ENCODE peak calls at places on chromosomes 13 and 19, in six cellular contexts. One of them, this sample, is unnamed. For H3K4me1, the result is how much of the 10 kb centered on the place peaks cover.

GRCh38 chr13:29999492-30000372 is 149.3 kb upstream of the UBL3 start:
- DNase-seq in upper lobe of right lung: no peak
- DNase-seq in CD8-positive, alpha-beta memory T cell: no peak
- DNase-seq in left ventricle myocardium inferior: no peak
- DNase-seq in naive thymus-derived CD4-positive, alpha-beta T cell: no peak
- DNase-seq in A549: no peak
- DNase-seq in this sample: no peak

GRCh38 chr13:106490887-106491321 is 44.6 kb downstream of the EFNB2 start:
- DNase-seq in upper lobe of right lung: no peak
- DNase-seq in CD8-positive, alpha-beta memory T cell: peak
- DNase-seq in left ventricle myocardium inferior: no peak
- DNase-seq in naive thymus-derived CD4-positive, alpha-beta T cell: peak
- DNase-seq in A549: no peak
- DNase-seq in this sample: no peak

GRCh38 chr13:80630685-80631121 is 289.8 kb upstream of the SPRY2 start:
- DNase-seq in upper lobe of right lung: no peak
- DNase-seq in CD8-positive, alpha-beta memory T cell: no peak
- DNase-seq in left ventricle myocardium inferior: no peak
- DNase-seq in naive thymus-derived CD4-positive, alpha-beta T cell: no peak
- DNase-seq in A549: no peak
- DNase-seq in this sample: no peak

GRCh38 chr13:36418022-36418805 is 14.1 kb upstream of the CCNA1 start:
- DNase-seq in upper lobe of right lung: no peak
- DNase-seq in CD8-positive, alpha-beta memory T cell: no peak
- DNase-seq in left ventricle myocardium inferior: no peak
- DNase-seq in naive thymus-derived CD4-positive, alpha-beta T cell: no peak
- DNase-seq in A549: no peak
- DNase-seq in this sample: no peak

GRCh38 chr13:107581009-107581408 is 634.3 kb downstream of the LIG4 start:
- DNase-seq in upper lobe of right lung: no peak
- DNase-seq in CD8-positive, alpha-beta memory T cell: no peak
- DNase-seq in left ventricle myocardium inferior: no peak
- DNase-seq in naive thymus-derived CD4-positive, alpha-beta T cell: no peak
- DNase-seq in A549: no peak
- DNase-seq in this sample: no peak

GRCh38 chr13:21913010-21913409 is 242.1 kb downstream of the FGF9 start:
- DNase-seq in upper lobe of right lung: no peak
- DNase-seq in CD8-positive, alpha-beta memory T cell: no peak
- DNase-seq in left ventricle myocardium inferior: no peak
- DNase-seq in naive thymus-derived CD4-positive, alpha-beta T cell: no peak
- DNase-seq in A549: no peak
- DNase-seq in this sample: no peak

GRCh38 chr13:73687087-73687486 is 447.1 kb downstream of the KLF12 start:
- DNase-seq in upper lobe of right lung: no peak
- DNase-seq in CD8-positive, alpha-beta memory T cell: no peak
- DNase-seq in left ventricle myocardium inferior: no peak
- DNase-seq in naive thymus-derived CD4-positive, alpha-beta T cell: no peak
- DNase-seq in A549: no peak
- DNase-seq in this sample: no peak

GRCh38 chr13:34207334-34207733 is 389.4 kb downstream of the RFC3 start:
- DNase-seq in upper lobe of right lung: no peak
- DNase-seq in CD8-positive, alpha-beta memory T cell: no peak
- DNase-seq in left ventricle myocardium inferior: peak
- DNase-seq in naive thymus-derived CD4-positive, alpha-beta T cell: no peak
- DNase-seq in A549: peak
- DNase-seq in this sample: no peak

GRCh38 chr19:7978196-7978825 is 27.1 kb downstream of the ELAVL1 start:
- DNase-seq in upper lobe of right lung: no peak
- DNase-seq in CD8-positive, alpha-beta memory T cell: no peak
- DNase-seq in left ventricle myocardium inferior: no peak
- DNase-seq in naive thymus-derived CD4-positive, alpha-beta T cell: no peak
- DNase-seq in A549: no peak
- DNase-seq in this sample: peak

GRCh38 chr13:68439821-68440220 is 1209.7 kb upstream of the PCDH9 start:
- DNase-seq in upper lobe of right lung: no peak
- DNase-seq in CD8-positive, alpha-beta memory T cell: no peak
- DNase-seq in left ventricle myocardium inferior: no peak
- DNase-seq in naive thymus-derived CD4-positive, alpha-beta T cell: no peak
- DNase-seq in A549: no peak
- DNase-seq in this sample: no peak

GRCh38 chr19:40802300-40803169 is 3.5 kb downstream of the EGLN2 start:
- DNase-seq in upper lobe of right lung: peak
- DNase-seq in CD8-positive, alpha-beta memory T cell: no peak
- DNase-seq in left ventricle myocardium inferior: peak
- DNase-seq in naive thymus-derived CD4-positive, alpha-beta T cell: no peak
- DNase-seq in A549: no peak
- DNase-seq in this sample: peak

GRCh38 chr19:41223431-41224234 is 4.6 kb downstream of the AXL start:
- DNase-seq in upper lobe of right lung: no peak
- DNase-seq in CD8-positive, alpha-beta memory T cell: no peak
- DNase-seq in left ventricle myocardium inferior: no peak
- DNase-seq in naive thymus-derived CD4-positive, alpha-beta T cell: no peak
- DNase-seq in A549: peak
- DNase-seq in this sample: peak

GRCh38 chr19:39411832-39412099 is 703 bp upstream of the PLEKHG2 start:
- DNase-seq in upper lobe of right lung: peak
- DNase-seq in CD8-positive, alpha-beta memory T cell: peak
- DNase-seq in left ventricle myocardium inferior: peak
- DNase-seq in naive thymus-derived CD4-positive, alpha-beta T cell: peak
- DNase-seq in A549: peak
- DNase-seq in this sample: peak

GRCh38 chr13:21040120-21040834 is 21.1 kb downstream of the LATS2 start:
- DNase-seq in upper lobe of right lung: no peak
- DNase-seq in CD8-positive, alpha-beta memory T cell: no peak
- DNase-seq in left ventricle myocardium inferior: no peak
- DNase-seq in naive thymus-derived CD4-positive, alpha-beta T cell: no peak
- DNase-seq in A549: no peak
- DNase-seq in this sample: no peak

GRCh38 chr13:97109841-97110492 is 112.2 kb upstream of the MBNL2 start:
- DNase-seq in upper lobe of right lung: peak
- DNase-seq in CD8-positive, alpha-beta memory T cell: peak
- DNase-seq in left ventricle myocardium inferior: peak
- DNase-seq in naive thymus-derived CD4-positive, alpha-beta T cell: peak
- DNase-seq in A549: peak
- DNase-seq in this sample: peak

GRCh38 chr19:3396881-3397265 is 30.5 kb downstream of the NFIC start:
- DNase-seq in upper lobe of right lung: no peak
- DNase-seq in CD8-positive, alpha-beta memory T cell: no peak
- DNase-seq in left ventricle myocardium inferior: no peak
- DNase-seq in naive thymus-derived CD4-positive, alpha-beta T cell: no peak
- DNase-seq in A549: no peak
- DNase-seq in this sample: no peak
- H3K4me1 ChIP-seq in upper lobe of right lung: under half
- H3K4me1 ChIP-seq in CD8-positive, alpha-beta memory T cell: under half
- H3K4me1 ChIP-seq in left ventricle myocardium inferior: half or more
- H3K4me1 ChIP-seq in naive thymus-derived CD4-positive, alpha-beta T cell: under half
- H3K4me1 ChIP-seq in A549: under half
- H3K4me1 ChIP-seq in this sample: under half

GRCh38 chr19:1258161-1258492 is 9.7 kb downstream of the MIDN start:
- DNase-seq in upper lobe of right lung: no peak
- DNase-seq in CD8-positive, alpha-beta memory T cell: no peak
- DNase-seq in left ventricle myocardium inferior: no peak
- DNase-seq in naive thymus-derived CD4-positive, alpha-beta T cell: no peak
- DNase-seq in A549: no peak
- DNase-seq in this sample: no peak
- H3K27ac ChIP-seq in upper lobe of right lung: peak
- H3K27ac ChIP-seq in CD8-positive, alpha-beta memory T cell: no peak
- H3K27ac ChIP-seq in left ventricle myocardium inferior: peak
- H3K27ac ChIP-seq in naive thymus-derived CD4-positive, alpha-beta T cell: peak
- H3K27ac ChIP-seq in A549: peak
- H3K27ac ChIP-seq in this sample: peak

GRCh38 chr13:18946738-18947137 is 234.9 kb downstream of the TUBA3C start:
- DNase-seq in upper lobe of right lung: peak
- DNase-seq in CD8-positive, alpha-beta memory T cell: no peak
- DNase-seq in left ventricle myocardium inferior: no peak
- DNase-seq in naive thymus-derived CD4-positive, alpha-beta T cell: no peak
- DNase-seq in A549: no peak
- DNase-seq in this sample: peak
- H3K4me1 ChIP-seq in upper lobe of right lung: under half
- H3K4me1 ChIP-seq in CD8-positive, alpha-beta memory T cell: under half
- H3K4me1 ChIP-seq in left ventricle myocardium inferior: under half
- H3K4me1 ChIP-seq in naive thymus-derived CD4-positive, alpha-beta T cell: under half
- H3K4me1 ChIP-seq in A549: under half
- H3K4me1 ChIP-seq in this sample: under half

DNA sequence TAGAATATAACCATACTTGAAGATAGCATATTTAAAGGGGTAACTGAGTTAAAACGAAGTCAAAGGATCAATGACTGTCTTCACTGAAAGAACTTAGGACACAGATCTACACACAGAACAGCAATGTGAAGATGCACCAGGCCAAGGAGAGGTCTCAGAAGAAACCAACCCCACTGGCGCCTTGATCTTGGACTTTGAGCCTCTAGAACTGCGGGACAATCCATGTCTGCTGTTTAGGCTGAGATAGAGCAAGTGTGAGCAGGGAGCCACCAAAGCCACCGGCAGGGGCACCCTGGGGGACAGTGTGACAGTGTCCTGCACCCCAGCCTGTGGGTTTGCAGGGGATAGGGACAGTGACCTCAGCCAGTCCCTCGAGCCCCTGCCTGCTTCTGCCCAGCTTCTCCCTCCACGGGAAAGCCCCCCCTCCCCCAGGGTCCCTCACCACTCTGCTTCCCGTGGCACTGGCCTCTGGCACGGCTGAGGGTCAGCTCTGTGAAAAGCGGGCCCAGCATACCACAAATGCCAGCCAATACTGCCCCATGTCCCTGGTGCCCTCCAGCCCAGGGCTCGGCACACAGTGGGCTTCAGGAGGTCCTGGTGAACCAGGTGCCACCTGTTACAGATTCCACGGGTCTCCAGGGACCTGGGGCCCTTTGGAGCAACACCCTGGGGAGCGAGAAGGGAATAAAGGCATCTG is 40.8 kb downstream of the KLF2 start:
- DNase-seq in upper lobe of right lung: no peak
- DNase-seq in CD8-positive, alpha-beta memory T cell: no peak
- DNase-seq in left ventricle myocardium inferior: no peak
- DNase-seq in naive thymus-derived CD4-positive, alpha-beta T cell: no peak
- DNase-seq in A549: no peak
- DNase-seq in this sample: peak
- H3K27ac ChIP-seq in upper lobe of right lung: peak
- H3K27ac ChIP-seq in CD8-positive, alpha-beta memory T cell: peak
- H3K27ac ChIP-seq in left ventricle myocardium inferior: no peak
- H3K27ac ChIP-seq in naive thymus-derived CD4-positive, alpha-beta T cell: peak
- H3K27ac ChIP-seq in A549: no peak
- H3K27ac ChIP-seq in this sample: no peak

GRCh38 chr13:41058229-41059070 is 2.9 kb upstream of the WBP4 start:
- DNase-seq in upper lobe of right lung: no peak
- DNase-seq in CD8-positive, alpha-beta memory T cell: no peak
- DNase-seq in left ventricle myocardium inferior: no peak
- DNase-seq in naive thymus-derived CD4-positive, alpha-beta T cell: no peak
- DNase-seq in A549: no peak
- DNase-seq in this sample: no peak

GRCh38 chr13:41056194-41056593 is 5.1 kb upstream of the WBP4 start:
- DNase-seq in upper lobe of right lung: no peak
- DNase-seq in CD8-positive, alpha-beta memory T cell: no peak
- DNase-seq in left ventricle myocardium inferior: no peak
- DNase-seq in naive thymus-derived CD4-positive, alpha-beta T cell: no peak
- DNase-seq in A549: no peak
- DNase-seq in this sample: no peak

GRCh38 chr13:41054919-41055619 is 6.2 kb upstream of the WBP4 start:
- DNase-seq in upper lobe of right lung: no peak
- DNase-seq in CD8-positive, alpha-beta memory T cell: no peak
- DNase-seq in left ventricle myocardium inferior: no peak
- DNase-seq in naive thymus-derived CD4-positive, alpha-beta T cell: no peak
- DNase-seq in A549: no peak
- DNase-seq in this sample: no peak

GRCh38 chr13:41059466-41059865 is 1.8 kb upstream of the WBP4 start:
- DNase-seq in upper lobe of right lung: no peak
- DNase-seq in CD8-positive, alpha-beta memory T cell: no peak
- DNase-seq in left ventricle myocardium inferior: no peak
- DNase-seq in naive thymus-derived CD4-positive, alpha-beta T cell: no peak
- DNase-seq in A549: no peak
- DNase-seq in this sample: no peak

DNA sequence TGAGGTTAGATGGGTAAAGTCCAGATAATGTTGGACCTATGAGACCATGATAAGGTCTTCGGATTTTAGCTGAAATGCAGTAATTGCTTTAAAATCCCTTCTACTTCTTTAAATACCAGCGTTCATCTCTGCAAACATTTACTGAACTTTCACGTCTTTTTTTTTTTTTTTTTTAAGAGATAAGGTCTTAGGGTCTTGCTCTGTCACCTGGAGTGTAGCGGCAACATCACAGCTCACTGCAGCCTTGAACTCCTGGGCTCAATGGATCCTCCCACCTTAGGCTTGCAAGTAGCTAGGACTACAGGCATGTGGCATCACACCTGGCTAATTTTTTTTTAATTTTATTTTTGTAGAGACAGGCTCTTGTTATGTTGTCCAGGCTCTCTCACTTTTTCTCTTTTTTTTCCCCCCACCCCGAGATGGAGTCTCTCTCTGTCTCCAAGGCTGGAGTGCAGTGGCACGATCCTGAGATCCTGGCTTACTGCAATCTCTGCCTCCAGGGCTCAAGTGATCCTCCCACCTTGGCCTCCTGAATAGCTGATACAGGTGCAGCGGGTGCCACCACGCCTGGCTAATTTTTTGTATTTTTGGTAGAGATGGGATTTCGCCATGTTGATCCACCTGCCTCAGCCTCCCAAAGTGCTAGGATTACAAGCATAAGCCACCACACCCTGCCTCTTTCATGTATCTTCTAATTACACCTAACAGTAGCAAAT is 4.2 kb upstream of the WBP4 start:
- DNase-seq in upper lobe of right lung: no peak
- DNase-seq in CD8-positive, alpha-beta memory T cell: no peak
- DNase-seq in left ventricle myocardium inferior: no peak
- DNase-seq in naive thymus-derived CD4-positive, alpha-beta T cell: no peak
- DNase-seq in A549: no peak
- DNase-seq in this sample: no peak
- H3K4me1 ChIP-seq in upper lobe of right lung: half or more
- H3K4me1 ChIP-seq in CD8-positive, alpha-beta memory T cell: under half
- H3K4me1 ChIP-seq in left ventricle myocardium inferior: half or more
- H3K4me1 ChIP-seq in naive thymus-derived CD4-positive, alpha-beta T cell: under half
- H3K4me1 ChIP-seq in A549: under half
- H3K4me1 ChIP-seq in this sample: under half

GRCh38 chr19:1837222-1837565 is 11.1 kb downstream of the REXO1 start:
- DNase-seq in upper lobe of right lung: no peak
- DNase-seq in CD8-positive, alpha-beta memory T cell: no peak
- DNase-seq in left ventricle myocardium inferior: no peak
- DNase-seq in naive thymus-derived CD4-positive, alpha-beta T cell: no peak
- DNase-seq in A549: no peak
- DNase-seq in this sample: no peak
- H3K27ac ChIP-seq in upper lobe of right lung: no peak
- H3K27ac ChIP-seq in CD8-positive, alpha-beta memory T cell: peak
- H3K27ac ChIP-seq in left ventricle myocardium inferior: peak
- H3K27ac ChIP-seq in naive thymus-derived CD4-positive, alpha-beta T cell: no peak
- H3K27ac ChIP-seq in A549: no peak
- H3K27ac ChIP-seq in this sample: no peak

DNA sequence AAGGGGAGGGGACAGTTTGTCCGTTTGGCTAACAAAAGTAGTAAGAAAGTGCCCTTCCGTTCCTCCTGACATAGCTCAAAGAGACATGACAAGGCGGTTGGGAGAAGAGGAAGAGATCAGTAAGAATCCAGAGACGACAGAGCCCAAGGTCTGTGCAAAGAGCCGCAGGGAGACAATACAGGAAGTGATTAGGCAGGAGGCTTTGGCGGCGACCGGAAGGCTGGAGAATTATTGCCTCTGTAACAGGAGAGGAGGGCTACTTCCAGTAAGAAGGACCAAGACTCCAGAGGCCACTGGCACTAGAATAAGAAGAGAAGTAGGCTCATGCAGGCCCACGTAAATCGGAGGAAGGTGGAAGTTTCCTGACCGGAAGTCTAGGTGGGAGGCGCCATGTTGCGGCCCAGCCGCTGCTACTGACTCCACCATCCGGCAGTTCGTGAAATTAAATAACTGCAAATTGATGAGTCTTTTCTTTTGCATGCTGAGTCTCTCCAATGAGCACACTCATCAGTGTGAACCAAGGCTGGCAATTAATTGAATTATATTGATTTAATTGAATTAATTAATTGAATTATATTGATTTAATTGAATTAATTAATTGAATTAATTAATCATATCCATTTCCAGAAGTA is 9.9 kb downstream of the RFX2 start:
- DNase-seq in upper lobe of right lung: peak
- DNase-seq in CD8-positive, alpha-beta memory T cell: no peak
- DNase-seq in left ventricle myocardium inferior: no peak
- DNase-seq in naive thymus-derived CD4-positive, alpha-beta T cell: peak
- DNase-seq in A549: no peak
- DNase-seq in this sample: peak
- H3K4me1 ChIP-seq in upper lobe of right lung: half or more
- H3K4me1 ChIP-seq in CD8-positive, alpha-beta memory T cell: under half
- H3K4me1 ChIP-seq in left ventricle myocardium inferior: half or more
- H3K4me1 ChIP-seq in naive thymus-derived CD4-positive, alpha-beta T cell: under half
- H3K4me1 ChIP-seq in A549: under half
- H3K4me1 ChIP-seq in this sample: half or more

This sample was measured in left lung.